ENCODE peak calls at places on chromosomes 12 and 14, in ten cellular contexts. F is gastrocnemius medialis, P is prostate gland, H is keratinocyte, G is cardiac muscle cell, K is Karpas-422, A is psoas muscle, E is heart right ventricle, N is stomach, X is fibroblast of lung. B is an unnamed sample.

GRCh38 chr12:54304187-54304810 is 3.5 kb upstream of the NFE2 start:
- DNase-seq in A (peak; percentile 84), H (no peak), N (peak; percentile 88), E (peak; percentile 54), G (peak; percentile 87), P (peak; percentile 27), X (peak; percentile 56), K (peak; percentile 66), F (peak; percentile 28), B (peak; percentile 27)

GRCh38 chr14:94598506-94598815 is 13.7 kb upstream of the SERPINA3 start:
- DNase-seq in K (no peak), E (no peak), N (no peak), F (no peak), G (no peak), X (no peak), H (no peak), A (no peak), P (no peak), B (no peak)

GRCh38 chr12:52975820-52976573 is 27.1 kb downstream of the KRT18 start:
- DNase-seq in A (no peak), E (peak; percentile 37), G (peak; percentile 49), N (peak; percentile 66), K (peak; percentile 58), P (no peak), X (peak; percentile 22), F (no peak), H (no peak), B (no peak)

GRCh38 chr14:22566845-22567244 is 22.2 kb downstream of the DAD1 start:
- DNase-seq in K (no peak), H (no peak), N (no peak), A (no peak), G (no peak), P (no peak), E (no peak), X (no peak), F (no peak), B (no peak)

GRCh38 chr12:72012874-72013273 is 74.2 kb downstream of the TPH2 start:
- DNase-seq in G (no peak), X (no peak), A (no peak), N (no peak), K (no peak), F (no peak), E (no peak), H (no peak), P (no peak), B (no peak)

GRCh38 chr12:123388948-123389559 is 5.1 kb downstream of the KMT5A start:
- DNase-seq in G (no peak), K (no peak), P (no peak), H (no peak), A (no peak), X (no peak), N (no peak), E (no peak), F (no peak), B (no peak)

GRCh38 chr14:59015482-59015881 is 173.0 kb upstream of the DAAM1 start:
- DNase-seq in F (no peak), K (no peak), X (no peak), A (no peak), H (no peak), N (no peak), E (no peak), G (no peak), P (no peak), B (no peak)

GRCh38 chr12:24728366-24728765 is 220.5 kb downstream of the BCAT1 start:
- DNase-seq in G (peak; percentile 62), P (no peak), H (no peak), A (no peak), N (no peak), F (no peak), K (peak; percentile 70), X (peak; percentile 72), E (no peak), B (no peak)

GRCh38 chr14:66444271-66444987 is 41.7 kb upstream of the CCDC196 start:
- DNase-seq in G (peak; percentile 1), H (no peak), F (peak; percentile 19), A (peak; percentile 48), K (no peak), P (no peak), E (no peak), X (peak; percentile 16), N (no peak), B (no peak)

GRCh38 chr12:110042260-110042659 is 6.1 kb downstream of the C12orf76 start:
- DNase-seq in E (no peak), X (no peak), F (peak; percentile 74), A (peak; percentile 54), G (no peak), K (no peak), H (no peak), N (no peak), P (no peak), B (no peak)

GRCh38 chr14:99241314-99242035 is 30.5 kb downstream of the BCL11B start:
- DNase-seq in G (no peak), N (no peak), A (no peak), H (no peak), F (no peak), P (peak; percentile 44), K (no peak), X (no peak), E (no peak), B (no peak)

GRCh38 chr14:63853831-63854293 is 1.1 kb downstream of the SYNE2 start:
- DNase-seq in E (peak; percentile 41), N (peak; percentile 65), A (peak; percentile 65), F (peak; percentile 48), K (peak; percentile 58), H (peak; percentile 75), X (peak; percentile 56), G (peak; percentile 73), P (peak; percentile 83), B (peak; percentile 91)

GRCh38 chr12:81043979-81044740 is 33.7 kb upstream of the ACSS3 start:
- DNase-seq in H (no peak), F (no peak), G (no peak), K (no peak), A (no peak), E (no peak), N (no peak), P (no peak), X (no peak), B (no peak)

GRCh38 chr14:22456421-22456820 is 132.6 kb downstream of the DAD1 start:
- DNase-seq in F (no peak), P (no peak), N (no peak), E (no peak), K (no peak), X (no peak), A (no peak), G (no peak), H (no peak), B (no peak)

GRCh38 chr14:91373591-91374245 is 43.9 kb downstream of the CCDC88C start:
- DNase-seq in F (no peak), A (no peak), K (peak; percentile 77), E (no peak), P (no peak), X (no peak), H (no peak), G (no peak), N (no peak), B (no peak)

GRCh38 chr14:92988786-92989755 is 66.1 kb downstream of the CHGA start:
- DNase-seq in K (no peak), E (no peak), X (no peak), A (peak; percentile 32), F (no peak), N (no peak), P (no peak), H (no peak), G (no peak), B (no peak)

GRCh38 chr14:92993302-92993701 is 70.4 kb downstream of the CHGA start:
- DNase-seq in E (peak; percentile 57), K (no peak), A (no peak), P (no peak), N (no peak), F (no peak), G (no peak), X (no peak), H (no peak), B (no peak)

GRCh38 chr14:92990456-92991430 is 67.8 kb downstream of the CHGA start:
- DNase-seq in H (no peak), K (no peak), G (no peak), P (no peak), X (no peak), A (peak; percentile 35), F (no peak), E (peak; percentile 23), N (no peak), B (no peak)

GRCh38 chr14:92994131-92994676 is 71.3 kb downstream of the CHGA start:
- DNase-seq in A (no peak), H (no peak), G (no peak), E (peak; percentile 15), F (no peak), X (no peak), N (no peak), P (no peak), K (no peak), B (no peak)

GRCh38 chr14:92991536-92991935 is 68.6 kb downstream of the CHGA start:
- DNase-seq in E (no peak), K (no peak), G (no peak), N (no peak), P (no peak), X (no peak), F (no peak), A (peak; percentile 22), H (no peak), B (no peak)
- H3K27ac ChIP-seq in E (no peak overlapping the region), K (no peak overlapping the region), G (no peak overlapping the region), N (no peak overlapping the region), P (no peak overlapping the region), X (no peak overlapping the region), F (no peak overlapping the region), A (no peak overlapping the region), H (no peak overlapping the region), B (no peak overlapping the region)

GRCh38 chr14:32417956-32418552 is 89.0 kb downstream of the AKAP6 start:
- DNase-seq in P (peak; percentile 29), N (peak; percentile 26), E (no peak), A (no peak), K (no peak), G (peak; percentile 76), X (peak; percentile 64), F (no peak), H (peak; percentile 25), B (peak; percentile 53)
- H3K27ac ChIP-seq in P (no peak overlapping the region), N (no peak overlapping the region), E (peak overlapping the region; percentile 73), A (no peak overlapping the region), K (no peak overlapping the region), G (peak overlapping the region; percentile 24), X (no peak overlapping the region), F (no peak overlapping the region), H (peak overlapping the region; percentile 19), B (peak overlapping the region; percentile 68)

GRCh38 chr12:113207621-113208040 is 13.6 kb upstream of the TPCN1 start:
- DNase-seq in A (no peak), N (no peak), X (no peak), G (no peak), K (peak; percentile 65), H (no peak), E (no peak), F (no peak), P (no peak), B (no peak)
- H3K27ac ChIP-seq in A (no peak overlapping the region), N (no peak overlapping the region), X (no peak overlapping the region), G (no peak overlapping the region), K (peak overlapping the region; percentile 98), H (no peak overlapping the region), E (peak overlapping the region; percentile 61), F (peak overlapping the region; percentile 38), P (no peak overlapping the region), B (no peak overlapping the region)

DNA sequence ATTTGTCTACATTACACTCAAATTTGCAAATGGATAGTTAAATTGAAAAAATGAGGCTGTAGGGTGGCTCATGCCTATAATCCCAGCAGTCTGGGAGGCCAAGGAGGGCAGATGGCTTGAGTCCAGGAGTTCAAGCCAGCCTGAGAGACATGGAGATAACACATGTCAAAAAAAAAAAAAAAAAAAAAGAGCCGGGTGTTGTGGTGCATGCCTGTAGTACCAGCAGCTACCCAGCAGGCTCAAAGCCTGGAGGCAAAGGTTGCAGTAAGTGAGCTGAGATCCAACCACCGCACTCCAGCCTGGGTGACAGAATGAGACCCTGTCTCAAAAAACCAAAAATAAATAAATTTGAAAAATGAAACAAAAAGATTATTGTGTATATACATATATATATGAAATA is 119.9 kb upstream of the MGAT4C start:
- DNase-seq in G (no peak), A (no peak), K (no peak), X (no peak), N (no peak), E (no peak), F (no peak), P (no peak), H (no peak), B (no peak)
- H3K27ac ChIP-seq in G (no peak overlapping the region), A (no peak overlapping the region), K (no peak overlapping the region), X (no peak overlapping the region), N (no peak overlapping the region), E (no peak overlapping the region), F (no peak overlapping the region), P (no peak overlapping the region), H (no peak overlapping the region), B (no peak overlapping the region)

B was measured in epithelial cell of prostate.